ENCODE peak calls at places on chromosome 14, in five cellular contexts. G is pancreas, D is cardiac muscle cell, O is adrenal gland, C is H9. J is an unnamed sample. For H3K27me3, the result is how much of the 10 kb centered on the place peaks cover.

GRCh38 chr14:59619071-59619470 is 42.5 kb upstream of the CCDC175 start:
- DNase-seq in G (no peak), D (no peak), O (no peak), C (no peak), J (no peak)

GRCh38 chr14:95897280-95897679 is 20.6 kb downstream of the TUNAR start:
- DNase-seq in G (no peak), D (no peak), O (no peak), C (no peak), J (no peak)

GRCh38 chr14:73368621-73369020 is 89.7 kb downstream of the NUMB start:
- DNase-seq in G (no peak), D (peak), O (no peak), C (no peak), J (no peak)

GRCh38 chr14:20093442-20093841 is 17.1 kb upstream of the OR4K17 start:
- DNase-seq in G (no peak), D (no peak), O (no peak), C (no peak), J (no peak)

GRCh38 chr14:39739796-39740195 is 307.6 kb upstream of the FBXO33 start:
- DNase-seq in G (peak), D (no peak), O (no peak), C (no peak), J (no peak)

GRCh38 chr14:71371711-71372396 is 464.6 kb downstream of the PCNX1 start:
- DNase-seq in G (no peak), D (peak), O (no peak), C (no peak), J (no peak)

GRCh38 chr14:50763386-50764007 is 67.5 kb downstream of the NIN start:
- DNase-seq in G (no peak), D (peak), O (no peak), C (no peak), J (no peak)

GRCh38 chr14:64640839-64641238 is 63.4 kb upstream of the PLEKHG3 start:
- DNase-seq in G (no peak), D (no peak), O (no peak), C (no peak), J (no peak)

GRCh38 chr14:101225729-101226152 is 322.2 kb upstream of the RTL1 start:
- DNase-seq in G (no peak), D (no peak), O (no peak), C (no peak), J (no peak)

GRCh38 chr14:76509291-76509690 is 133.4 kb downstream of the ESRRB start:
- DNase-seq in G (no peak), D (no peak), O (no peak), C (no peak), J (no peak)

GRCh38 chr14:38065101-38065762 is 142.5 kb upstream of the SSTR1 start:
- DNase-seq in G (no peak), D (no peak), O (no peak), C (no peak), J (no peak)

GRCh38 chr14:74563233-74563585 is 48.8 kb downstream of the LTBP2 start:
- DNase-seq in G (no peak), D (peak), O (no peak), C (no peak), J (no peak)

GRCh38 chr14:34713681-34714319 is 593 bp downstream of the CFL2 start:
- DNase-seq in G (peak), D (peak), O (peak), C (no peak), J (peak)

GRCh38 chr14:95255487-95255886 is 64.2 kb downstream of the CLMN start:
- DNase-seq in G (no peak), D (peak), O (no peak), C (peak), J (no peak)

GRCh38 chr14:65788876-65789859 is 376.6 kb downstream of the FUT8 start:
- DNase-seq in G (no peak), D (no peak), O (no peak), C (no peak), J (no peak)

GRCh38 chr14:88170333-88170732 is 152.7 kb downstream of the KCNK10 start:
- DNase-seq in G (no peak), D (no peak), O (no peak), C (no peak), J (no peak)

GRCh38 chr14:97366400-97366799 is 569.2 kb downstream of the VRK1 start:
- DNase-seq in G (no peak), D (no peak), O (no peak), C (peak), J (no peak)

GRCh38 chr14:23562822-23563472 is 4.6 kb downstream of the AP1G2 start:
- DNase-seq in G (no peak), D (peak), O (peak), C (peak), J (peak)

GRCh38 chr14:73759183-73759713 is 45.1 kb upstream of the PNMA1 start:
- DNase-seq in G (peak), D (peak), O (peak), C (no peak), J (peak)

GRCh38 chr14:69268223-69268622 is 8.3 kb downstream of the GALNT16 start:
- DNase-seq in G (no peak), D (peak), O (no peak), C (no peak), J (no peak)
- H3K27ac ChIP-seq in G (no peak), D (no peak), O (no peak), C (no peak), J (no peak)

GRCh38 chr14:79137836-79138235 is 967.7 kb downstream of the NRXN3 start:
- DNase-seq in G (no peak), D (no peak), O (no peak), C (no peak), J (no peak)
- TF ChIP-seq CTCF in G (no peak), D (no peak), O (no peak), C (no peak), J (no peak)

GRCh38 chr14:93930989-93931307 is 3.8 kb downstream of the FAM181A start:
- DNase-seq in G (no peak), D (no peak), O (no peak), C (no peak), J (no peak)
- H3K27me3 ChIP-seq in G (under half), D (under half), O (under half), C (under half), J (under half)

GRCh38 chr14:103547455-103547940 is 15.0 kb downstream of the BAG5 start:
- DNase-seq in G (peak), D (no peak), O (peak), C (no peak), J (no peak)
- H3K27ac ChIP-seq in G (no peak), D (no peak), O (no peak), C (no peak), J (no peak)

DNA sequence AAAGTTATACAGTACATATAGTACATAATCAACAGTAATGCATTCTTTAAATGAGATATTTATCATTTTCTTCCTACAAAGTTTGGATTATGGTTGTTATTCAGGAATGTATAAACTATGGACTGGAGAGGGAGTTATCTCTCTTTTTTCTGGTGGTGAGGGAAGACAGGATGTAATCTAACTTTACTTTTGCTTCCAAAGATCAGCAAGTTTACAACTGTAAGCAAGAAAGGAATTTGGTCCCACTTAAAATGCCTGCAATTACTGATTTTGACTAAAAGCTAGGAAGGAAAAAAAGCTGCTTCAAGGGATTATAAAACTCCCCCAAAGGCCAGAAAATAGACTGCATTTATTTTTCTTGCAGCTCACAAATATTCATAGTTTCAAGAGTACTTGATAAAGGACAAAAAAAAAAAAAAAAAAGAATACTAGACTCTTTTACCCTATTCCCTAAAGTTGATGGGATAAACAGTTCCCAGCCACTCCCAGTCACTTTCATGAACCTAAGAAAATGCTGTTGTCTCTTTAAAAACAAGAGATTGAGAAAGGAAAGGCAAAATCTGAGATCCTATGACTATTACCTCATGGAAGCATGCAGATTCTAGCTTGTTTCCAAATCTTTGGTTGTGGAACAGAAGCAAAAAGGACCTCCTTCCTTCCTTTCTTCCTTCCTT is 128.6 kb upstream of the BMP4 start:
- DNase-seq in G (no peak), D (peak), O (no peak), C (no peak), J (no peak)
- TF ChIP-seq CTCF in G (no peak), D (no peak), O (no peak), C (no peak), J (no peak)

DNA sequence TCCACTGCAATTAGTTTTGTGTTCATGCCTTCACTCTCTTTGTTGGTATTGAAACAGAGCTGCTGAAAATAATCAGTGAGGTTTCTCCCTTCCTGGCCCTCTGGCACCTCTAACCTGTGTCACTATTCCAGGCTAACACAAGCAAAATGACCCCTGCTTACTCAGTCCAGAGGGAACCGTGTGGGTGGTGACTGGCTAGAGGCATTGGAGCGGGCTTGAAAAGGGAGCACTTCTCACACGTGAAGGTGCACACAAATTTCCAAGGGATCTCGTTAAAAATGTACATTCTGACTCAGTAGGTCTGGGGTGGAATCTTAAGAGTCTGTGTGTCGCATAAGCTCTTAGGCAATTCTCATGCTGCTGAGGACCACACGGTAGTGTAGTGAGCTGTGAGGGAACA is 1.3 kb upstream of the SLC24A4 start:
- DNase-seq in G (no peak), D (no peak), O (no peak), C (no peak), J (no peak)
- H3K27me3 ChIP-seq in G (under half), D (half or more), O (under half), C (under half), J (under half)

DNA sequence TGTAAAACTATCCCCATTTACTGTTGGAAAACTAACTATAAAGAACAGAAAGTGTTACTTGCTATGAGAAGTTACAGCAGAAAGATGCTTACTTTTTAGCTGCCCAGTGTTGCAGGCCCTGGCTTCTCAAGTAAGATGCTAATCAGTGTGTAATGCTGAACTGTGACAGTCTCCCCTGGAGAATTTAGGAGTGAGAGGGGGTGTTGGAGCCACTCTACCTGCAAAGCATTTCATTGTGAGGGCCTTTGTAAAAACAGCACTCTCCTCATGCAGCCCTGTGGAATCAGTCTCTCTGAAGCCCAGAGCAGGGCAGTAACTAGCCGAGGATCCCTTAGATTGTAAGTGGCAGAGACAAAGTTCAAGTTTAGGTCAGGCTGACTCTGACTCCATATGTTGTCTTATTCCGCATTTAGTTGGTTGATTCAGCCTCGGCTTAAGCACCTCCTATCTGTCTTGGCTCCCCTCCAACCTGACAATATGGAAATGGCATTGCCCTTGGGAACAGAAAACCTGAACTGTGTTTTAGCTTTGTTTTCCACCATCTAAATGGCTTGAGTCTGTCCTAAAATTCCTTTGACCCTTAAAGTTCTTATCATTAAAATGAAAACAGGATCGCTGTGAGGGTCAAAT is 141.3 kb downstream of the PRKCH start:
- DNase-seq in G (no peak), D (peak), O (no peak), C (no peak), J (no peak)
- H3K27ac ChIP-seq in G (no peak), D (peak), O (peak), C (no peak), J (peak)

GRCh38 chr14:53531151-53531550 is 378.0 kb upstream of the DDHD1 start:
- DNase-seq in G (no peak), D (no peak), O (no peak), C (no peak), J (no peak)

GRCh38 chr14:53532871-53533270 is 379.7 kb upstream of the DDHD1 start:
- DNase-seq in G (no peak), D (no peak), O (no peak), C (no peak), J (no peak)

GRCh38 chr14:53531730-53532129 is 378.6 kb upstream of the DDHD1 start:
- DNase-seq in G (no peak), D (no peak), O (no peak), C (no peak), J (no peak)

GRCh38 chr14:53534841-53535240 is 381.7 kb upstream of the DDHD1 start:
- DNase-seq in G (no peak), D (no peak), O (no peak), C (no peak), J (no peak)

GRCh38 chr14:53533384-53533975 is 380.4 kb upstream of the DDHD1 start:
- DNase-seq in G (no peak), D (peak), O (no peak), C (no peak), J (no peak)
- TF ChIP-seq CTCF in G (no peak), D (no peak), O (no peak), C (no peak), J (no peak)

DNA sequence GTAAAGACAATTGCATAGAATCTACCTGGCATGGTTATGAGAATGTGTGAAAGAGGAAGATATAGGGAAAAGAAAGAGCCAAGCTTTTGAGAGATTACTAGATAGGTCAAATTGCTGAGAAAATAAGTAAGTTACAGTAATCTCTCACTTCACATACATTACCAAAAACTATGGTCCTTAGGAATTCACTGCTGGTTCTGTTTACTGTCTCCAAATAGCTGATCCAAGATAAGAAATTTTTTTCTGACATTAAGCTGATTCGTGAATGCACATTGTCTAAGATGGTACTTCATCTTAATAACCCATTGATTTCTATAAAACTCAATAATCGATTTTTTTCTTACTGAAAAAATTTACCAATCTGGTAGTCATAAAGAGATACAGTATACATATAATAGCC is 17.4 kb downstream of the SIX1 start:
- DNase-seq in G (no peak), D (no peak), O (no peak), C (no peak), J (no peak)
- H3K27me3 ChIP-seq in G (under half), D (under half), O (under half), C (under half), J (under half)

DNA sequence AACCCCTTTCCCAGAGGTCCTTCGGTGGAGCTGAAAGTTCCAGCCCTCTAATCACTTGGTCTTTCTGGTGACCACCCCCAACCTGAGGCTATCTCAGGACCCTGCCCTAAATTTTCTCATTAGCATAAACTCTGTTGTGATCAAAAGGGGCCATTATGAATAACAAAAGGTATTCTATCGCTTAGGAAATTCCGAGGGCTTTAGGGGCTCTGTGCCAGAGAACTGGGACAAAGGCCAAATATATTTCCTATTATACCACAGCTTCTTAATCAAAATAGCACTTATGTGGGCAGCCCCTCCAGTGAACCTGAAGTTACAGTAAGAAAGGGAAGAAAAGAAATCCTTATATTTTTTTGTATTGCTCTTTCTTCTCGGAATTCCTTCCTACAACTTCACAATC is 125.3 kb upstream of the NPAS3 start:
- DNase-seq in G (no peak), D (no peak), O (no peak), C (no peak), J (no peak)
- H3K27ac ChIP-seq in G (no peak), D (no peak), O (no peak), C (no peak), J (no peak)